ENCODE peak calls at places on chromosomes 13 and 19, in nine cellular contexts. B, L, K, X, T, E, A, G and V are unnamed samples.

GRCh38 chr19:10625762-10626138 is 397 bp downstream of the SLC44A2 start:
- DNase-seq in B (no peak), L (no peak), K (no peak), X (no peak), T (no peak), E (no peak), A (no peak), G (no peak), V (no peak)

GRCh38 chr19:30455881-30456280 is 83.7 kb downstream of the ZNF536 start:
- DNase-seq in B (no peak), L (no peak), K (no peak), X (no peak), T (no peak), E (no peak), A (no peak), G (no peak), V (no peak)

GRCh38 chr13:32938907-32939306 is 77.3 kb upstream of the KL start:
- DNase-seq in B (no peak), L (no peak), K (no peak), X (no peak), T (no peak), E (no peak), A (no peak), G (peak; percentile 61), V (no peak)

GRCh38 chr13:23467048-23467931 is 33.8 kb upstream of the SACS start:
- DNase-seq in B (no peak), L (no peak), K (no peak), X (no peak), T (no peak), E (no peak), A (no peak), G (peak; percentile 43), V (no peak)

GRCh38 chr19:751501-752341 is 809 bp downstream of the MISP start:
- DNase-seq in B (no peak), L (peak; percentile 47), K (no peak), X (no peak), T (no peak), E (no peak), A (no peak), G (peak; percentile 87), V (no peak)

GRCh38 chr19:12163841-12164240 is 945 bp downstream of the ZNF136 start:
- DNase-seq in B (no peak), L (no peak), K (no peak), X (no peak), T (no peak), E (no peak), A (no peak), G (peak; percentile 56), V (no peak)

GRCh38 chr13:44651209-44651608 is 75.1 kb upstream of the TSC22D1 start:
- DNase-seq in B (no peak), L (no peak), K (no peak), X (no peak), T (no peak), E (no peak), A (no peak), G (no peak), V (no peak)

GRCh38 chr13:37747071-37747612 is 122.4 kb downstream of the TRPC4 start:
- DNase-seq in B (no peak), L (no peak), K (no peak), X (no peak), T (no peak), E (no peak), A (no peak), G (peak; percentile 87), V (no peak)

GRCh38 chr19:35290381-35291135 is 1.4 kb upstream of the MAG start:
- DNase-seq in B (no peak), L (no peak), K (no peak), X (no peak), T (no peak), E (no peak), A (no peak), G (no peak), V (no peak)

GRCh38 chr13:36528105-36528504 is 95.8 kb downstream of the CCNA1 start:
- DNase-seq in B (no peak), L (no peak), K (no peak), X (no peak), T (no peak), E (no peak), A (no peak), G (no peak), V (no peak)

GRCh38 chr19:11735375-11735774 is 3.4 kb downstream of the ZNF823 start:
- DNase-seq in B (no peak), L (no peak), K (no peak), X (no peak), T (no peak), E (no peak), A (no peak), G (no peak), V (no peak)

GRCh38 chr13:108070491-108070890 is 144.8 kb downstream of the LIG4 start:
- DNase-seq in B (no peak), L (no peak), K (no peak), X (no peak), T (no peak), E (no peak), A (no peak), G (no peak), V (no peak)

GRCh38 chr19:22326219-22326618 is 40.0 kb downstream of the ZNF729 start:
- DNase-seq in B (no peak), L (no peak), K (no peak), X (no peak), T (no peak), E (no peak), A (no peak), G (no peak), V (no peak)

GRCh38 chr13:51230473-51231105 is 8.4 kb downstream of the FAM124A start:
- DNase-seq in B (peak; percentile 46), L (peak; percentile 46), K (no peak), X (no peak), T (no peak), E (peak; percentile 65), A (no peak), G (peak; percentile 7), V (no peak)

GRCh38 chr19:21482863-21483276 is 22.5 kb upstream of the ZNF429 start:
- DNase-seq in B (peak; percentile 78), L (peak; percentile 49), K (peak; percentile 63), X (peak; percentile 89), T (peak; percentile 91), E (peak; percentile 63), A (peak; percentile 38), G (no peak), V (no peak)

GRCh38 chr13:39144941-39145533 is 106.8 kb downstream of the NHLRC3 start:
- DNase-seq in B (peak; percentile 55), L (peak; percentile 39), K (no peak), X (peak; percentile 74), T (no peak), E (peak; percentile 40), A (no peak), G (peak; percentile 70), V (no peak)

GRCh38 chr13:63370101-63370500 is 1954.5 kb upstream of the PCDH20 start:
- DNase-seq in B (no peak), L (no peak), K (no peak), X (no peak), T (no peak), E (no peak), A (no peak), G (no peak), V (no peak)

GRCh38 chr19:15532779-15533521 is 24.6 kb downstream of the CYP4F22 start:
- DNase-seq in B (no peak), L (no peak), K (no peak), X (no peak), T (no peak), E (no peak), A (no peak), G (no peak), V (no peak)

GRCh38 chr13:95573226-95573625 is 20.7 kb downstream of the CLDN10 start:
- DNase-seq in B (no peak), L (no peak), K (no peak), X (no peak), T (no peak), E (no peak), A (no peak), G (peak; percentile 11), V (peak; percentile 86)

GRCh38 chr19:35767288-35768081 is 7.9 kb upstream of the ARHGAP33 start:
- DNase-seq in B (peak; percentile 58), L (peak; percentile 14), K (peak; percentile 53), X (no peak), T (no peak), E (no peak), A (no peak), G (no peak), V (peak; percentile 58)

GRCh38 chr13:73429691-73430090 is 370.9 kb downstream of the KLF5 start:
- DNase-seq in B (no peak), L (no peak), K (no peak), X (no peak), T (no peak), E (no peak), A (no peak), G (peak; percentile 33), V (no peak)

DNA sequence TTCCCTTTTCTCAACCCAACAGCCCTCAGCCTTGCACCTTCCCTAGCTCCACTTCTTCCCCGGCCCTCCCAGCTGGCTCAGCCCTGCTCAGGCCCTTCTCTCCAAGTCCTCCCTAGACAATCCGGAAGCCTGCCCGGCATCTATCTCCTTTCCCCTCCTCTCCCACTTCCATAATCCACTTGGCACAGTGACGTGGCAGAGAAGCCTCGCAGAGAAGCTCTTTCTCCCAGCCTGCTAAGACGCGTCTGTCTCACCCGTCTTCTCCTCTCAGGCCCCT is 1.1 kb downstream of the UBXN6 start:
- DNase-seq in B (no peak), L (peak; percentile 19), K (no peak), X (no peak), T (no peak), E (no peak), A (no peak), G (peak; percentile 75), V (no peak)
- H3K27ac ChIP-seq in B (peak overlapping the region; percentile 19), L (peak overlapping the region; percentile 84), K (peak overlapping the region; percentile 34), X (peak overlapping the region; percentile 85), T (peak overlapping the region; percentile 85), E (peak overlapping the region; percentile 93), A (peak overlapping the region; percentile 76), G (peak overlapping the region; percentile 79), V (peak overlapping the region; percentile 79)

DNA sequence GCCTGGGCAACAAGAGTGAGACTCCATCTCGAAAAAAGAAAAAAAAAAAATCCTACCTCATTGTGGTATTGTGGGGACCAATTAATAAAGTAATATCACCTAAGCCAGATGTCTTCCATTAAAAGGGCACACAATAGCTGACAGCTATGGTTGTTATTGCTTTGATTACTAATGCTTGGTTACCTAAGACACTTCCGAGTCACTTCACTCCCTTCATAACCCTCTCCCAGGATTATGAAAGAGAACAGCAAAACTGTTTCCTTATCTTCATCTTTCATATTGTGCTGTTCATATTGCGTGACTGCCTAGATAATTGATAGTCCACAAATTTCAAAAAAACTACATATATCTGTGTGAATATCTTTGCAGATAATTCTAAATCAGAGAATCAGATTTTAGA is 10.3 kb upstream of the HSPH1 start:
- DNase-seq in B (no peak), L (no peak), K (no peak), X (no peak), T (no peak), E (no peak), A (no peak), G (peak; percentile 44), V (no peak)
- H3K27me3 ChIP-seq in B (no peaks in the 10 kb centered on the region), L (no peaks in the 10 kb centered on the region), K (no peaks in the 10 kb centered on the region), X (no peaks in the 10 kb centered on the region), T (no peaks in the 10 kb centered on the region), E (no peaks in the 10 kb centered on the region), A (peaks cover 14% of the 10 kb centered on the region), G (no peaks in the 10 kb centered on the region), V (no peaks in the 10 kb centered on the region)

GRCh38 chr13:98300956-98301641 is 124.0 kb upstream of the RNF113B start:
- DNase-seq in B (peak; percentile 23), L (no peak), K (no peak), X (no peak), T (no peak), E (no peak), A (no peak), G (peak; percentile 82), V (no peak)
- H3K4me3 ChIP-seq in B (no peak overlapping the region), L (no peak overlapping the region), K (no peak overlapping the region), X (no peak overlapping the region), T (no peak overlapping the region), E (no peak overlapping the region), A (no peak overlapping the region), G (peak overlapping the region; percentile 14), V (no peak overlapping the region)

GRCh38 chr19:49114630-49115363 is 627 bp downstream of the LIN7B start:
- DNase-seq in B (peak; percentile 62), L (peak; percentile 60), K (no peak), X (peak; percentile 86), T (peak; percentile 88), E (peak; percentile 70), A (peak; percentile 18), G (peak; percentile 33), V (no peak)
- H3K27ac ChIP-seq in B (no peak overlapping the region), L (peak overlapping the region; percentile 83), K (peak overlapping the region; percentile 27), X (peak overlapping the region; percentile 88), T (peak overlapping the region; percentile 67), E (peak overlapping the region; percentile 92), A (peak overlapping the region; percentile 23), G (peak overlapping the region; percentile 57), V (peak overlapping the region; percentile 27)